ENCODE peak calls at places on chromosomes 7 and 10, in nine cellular contexts. J, Q, K, G, E, U, Y, W and F are unnamed samples.

GRCh38 chr7:26538683-26539082 is 247.0 kb downstream of the SNX10 start:
- DNase-seq in J (no peak), Q (no peak), K (no peak), G (no peak), E (no peak), U (no peak), Y (no peak), W (no peak), F (no peak)

GRCh38 chr10:78505657-78506056 is 472.0 kb downstream of the RPS24 start:
- DNase-seq in J (no peak), Q (no peak), K (no peak), G (no peak), E (no peak), U (no peak), Y (no peak), W (no peak), F (no peak)

GRCh38 chr7:47609803-47610452 is 28.0 kb upstream of the TNS3 start:
- DNase-seq in J (no peak), Q (peak), K (no peak), G (no peak), E (peak), U (no peak), Y (no peak), W (no peak), F (no peak)

GRCh38 chr7:121032645-121033460 is 44.3 kb downstream of the CPED1 start:
- DNase-seq in J (no peak), Q (peak), K (peak), G (peak), E (no peak), U (no peak), Y (no peak), W (no peak), F (no peak)

GRCh38 chr10:5534051-5534821 is 9.5 kb downstream of the CALML3 start:
- DNase-seq in J (no peak), Q (no peak), K (no peak), G (peak), E (no peak), U (no peak), Y (no peak), W (no peak), F (peak)

GRCh38 chr10:113310317-113310716 is 242.5 kb upstream of the HABP2 start:
- DNase-seq in J (no peak), Q (no peak), K (no peak), G (no peak), E (no peak), U (no peak), Y (no peak), W (no peak), F (no peak)

GRCh38 chr10:70268376-70268775 is 15.4 kb downstream of the NPFFR1 start:
- DNase-seq in J (no peak), Q (no peak), K (no peak), G (no peak), E (no peak), U (no peak), Y (no peak), W (no peak), F (no peak)

GRCh38 chr10:81534991-81535390 is 340.0 kb upstream of the NRG3 start:
- DNase-seq in J (no peak), Q (no peak), K (no peak), G (no peak), E (no peak), U (no peak), Y (no peak), W (no peak), F (no peak)

GRCh38 chr7:72467237-72467636 is 55.1 kb upstream of the CALN1 start:
- DNase-seq in J (no peak), Q (no peak), K (no peak), G (no peak), E (no peak), U (no peak), Y (no peak), W (no peak), F (no peak)

GRCh38 chr10:132591166-132591971 is 53.8 kb downstream of the INPP5A start:
- DNase-seq in J (no peak), Q (peak), K (no peak), G (peak), E (peak), U (no peak), Y (no peak), W (no peak), F (peak)

GRCh38 chr7:101823596-101823995 is 6.2 kb downstream of the CUX1 start:
- DNase-seq in J (no peak), Q (no peak), K (no peak), G (peak), E (no peak), U (no peak), Y (no peak), W (no peak), F (no peak)

GRCh38 chr7:1043552-1044188 is 676 bp upstream of the GPR146 start:
- DNase-seq in J (no peak), Q (no peak), K (no peak), G (no peak), E (no peak), U (no peak), Y (no peak), W (no peak), F (no peak)

GRCh38 chr7:8143151-8143874 is 118.7 kb downstream of the ICA1 start:
- DNase-seq in J (no peak), Q (no peak), K (no peak), G (peak), E (no peak), U (no peak), Y (no peak), W (no peak), F (no peak)

GRCh38 chr10:24223953-24224352 is 15.0 kb downstream of the KIAA1217 start:
- DNase-seq in J (no peak), Q (peak), K (no peak), G (no peak), E (no peak), U (no peak), Y (no peak), W (no peak), F (no peak)

GRCh38 chr7:131555565-131556054 is 818 bp downstream of the PODXL start:
- DNase-seq in J (no peak), Q (no peak), K (peak), G (no peak), E (no peak), U (no peak), Y (peak), W (no peak), F (peak)

GRCh38 chr7:124162667-124163066 is 129.8 kb upstream of the TMEM229A start:
- DNase-seq in J (no peak), Q (peak), K (no peak), G (no peak), E (peak), U (no peak), Y (no peak), W (no peak), F (no peak)

GRCh38 chr10:70295321-70295720 is 11.5 kb upstream of the NPFFR1 start:
- DNase-seq in J (no peak), Q (no peak), K (no peak), G (no peak), E (no peak), U (no peak), Y (no peak), W (no peak), F (no peak)

GRCh38 chr7:30652132-30652531 is 30.1 kb downstream of the CRHR2 start:
- DNase-seq in J (no peak), Q (no peak), K (no peak), G (no peak), E (no peak), U (no peak), Y (no peak), W (no peak), F (no peak)